ENCODE peak calls at places on chromosomes 13 and 19, in six cellular contexts. L, J, E, R, T and U are unnamed samples.
A peak's percentile ranks its signal among the peaks of the same experiment; 100 is the strongest.

GRCh38 chr13:75636339-75637095 is 387 bp downstream of the LMO7 start:
- DNase-seq in L (peak; percentile 43), J (peak; percentile 61), E (peak; percentile 57), R (peak; percentile 42), T (peak; percentile 46), U (no peak)

GRCh38 chr19:17949956-17950309 is 17.0 kb upstream of the KCNN1 start:
- DNase-seq in L (no peak), J (no peak), E (no peak), R (no peak), T (no peak), U (no peak)

GRCh38 chr19:2540646-2541454 is 64.9 kb downstream of the GADD45B start:
- DNase-seq in L (peak; percentile 96), J (peak; percentile 98), E (peak; percentile 94), R (peak; percentile 93), T (no peak), U (peak; percentile 85)

GRCh38 chr19:30799854-30800755 is 427.9 kb downstream of the ZNF536 start:
- DNase-seq in L (peak; percentile 62), J (peak; percentile 80), E (no peak), R (no peak), T (no peak), U (no peak)

GRCh38 chr19:19205416-19206410 is 2.5 kb upstream of the NR2C2AP start:
- DNase-seq in L (no peak), J (no peak), E (no peak), R (no peak), T (no peak), U (no peak)

GRCh38 chr13:77678691-77679090 is 18.8 kb upstream of the SLAIN1 start:
- DNase-seq in L (no peak), J (peak; percentile 3), E (no peak), R (no peak), T (no peak), U (no peak)

GRCh38 chr13:85266771-85267170 is 532.4 kb downstream of the SLITRK6 start:
- DNase-seq in L (no peak), J (peak; percentile 16), E (no peak), R (no peak), T (no peak), U (no peak)

GRCh38 chr19:5358173-5358800 is 17.7 kb upstream of the PTPRS start:
- DNase-seq in L (no peak), J (peak; percentile 62), E (no peak), R (no peak), T (no peak), U (no peak)

GRCh38 chr19:43700368-43701015 is 15.4 kb upstream of the IRGC start:
- DNase-seq in L (no peak), J (peak; percentile 21), E (peak; percentile 23), R (no peak), T (no peak), U (peak; percentile 48)

GRCh38 chr13:26186141-26186870 is 35.8 kb downstream of the RNF6 start:
- DNase-seq in L (peak; percentile 96), J (peak; percentile 97), E (peak; percentile 92), R (peak; percentile 82), T (peak; percentile 92), U (peak; percentile 38)

GRCh38 chr13:25384747-25385270 is 13.0 kb downstream of the ATP8A2 start:
- DNase-seq in L (peak; percentile 30), J (no peak), E (no peak), R (no peak), T (no peak), U (no peak)

GRCh38 chr19:11079999-11080398 is 9.3 kb upstream of the LDLR start:
- DNase-seq in L (no peak), J (no peak), E (no peak), R (no peak), T (no peak), U (no peak)

GRCh38 chr13:43742911-43743310 is 43.9 kb downstream of the ENOX1 start:
- DNase-seq in L (no peak), J (no peak), E (no peak), R (no peak), T (no peak), U (no peak)

GRCh38 chr13:30569901-30570576 is 47.7 kb upstream of the USPL1 start:
- DNase-seq in L (peak; percentile 79), J (no peak), E (peak; percentile 96), R (peak; percentile 85), T (no peak), U (peak; percentile 85)

GRCh38 chr13:84097148-84097547 is 214.9 kb upstream of the SLITRK1 start:
- DNase-seq in L (no peak), J (no peak), E (no peak), R (no peak), T (no peak), U (no peak)

GRCh38 chr13:46479691-46480090 is 73.3 kb upstream of the LRCH1 start:
- DNase-seq in L (no peak), J (no peak), E (no peak), R (no peak), T (no peak), U (no peak)

GRCh38 chr13:73146705-73147104 is 87.9 kb downstream of the KLF5 start:
- DNase-seq in L (no peak), J (no peak), E (no peak), R (peak; percentile 52), T (no peak), U (no peak)

GRCh38 chr19:44876930-44877530 is 14.0 kb upstream of the TOMM40 start:
- DNase-seq in L (no peak), J (no peak), E (no peak), R (no peak), T (no peak), U (no peak)

GRCh38 chr19:42275517-42275916 is 6.5 kb downstream of the CIC start:
- DNase-seq in L (no peak), J (no peak), E (no peak), R (no peak), T (no peak), U (no peak)

GRCh38 chr13:51158923-51159322 is 47.8 kb upstream of the C13orf42 start:
- DNase-seq in L (no peak), J (no peak), E (no peak), R (no peak), T (no peak), U (no peak)

GRCh38 chr19:38059897-38060296 is 152.9 kb downstream of the SIPA1L3 start:
- DNase-seq in L (no peak), J (no peak), E (no peak), R (no peak), T (peak; percentile 39), U (no peak)

GRCh38 chr13:96994030-96994848 is at the start of gene OXGR1:
- DNase-seq in L (no peak), J (peak; percentile 36), E (no peak), R (no peak), T (no peak), U (no peak)

GRCh38 chr13:97113231-97114001 is 108.7 kb upstream of the MBNL2 start:
- DNase-seq in L (peak; percentile 63), J (no peak), E (no peak), R (no peak), T (peak; percentile 23), U (no peak)

GRCh38 chr13:28574617-28575142 is 79.8 kb upstream of the FLT1 start:
- DNase-seq in L (peak; percentile 70), J (no peak), E (peak; percentile 94), R (peak; percentile 73), T (no peak), U (peak; percentile 68)

GRCh38 chr19:956747-957451 is 27.2 kb upstream of the WDR18 start:
- DNase-seq in L (peak; percentile 79), J (peak; percentile 91), E (no peak), R (peak; percentile 76), T (no peak), U (no peak)

GRCh38 chr13:45847554-45848224 is 3.9 kb downstream of the SIAH3 start:
- DNase-seq in L (peak; percentile 16), J (no peak), E (no peak), R (no peak), T (peak; percentile 72), U (no peak)

GRCh38 chr19:34597596-34597995 is 79.4 kb downstream of the SCGB2B2 start:
- DNase-seq in L (no peak), J (no peak), E (no peak), R (no peak), T (no peak), U (no peak)

GRCh38 chr19:39199025-39199424 is 2.3 kb downstream of the NCCRP1 start:
- DNase-seq in L (no peak), J (peak; percentile 52), E (no peak), R (no peak), T (no peak), U (no peak)

GRCh38 chr19:7188682-7189629 is 105.3 kb downstream of the INSR start:
- DNase-seq in L (no peak), J (no peak), E (no peak), R (no peak), T (no peak), U (no peak)

GRCh38 chr19:35171730-35172129 is 17.2 kb downstream of the FXYD5 start:
- DNase-seq in L (no peak), J (no peak), E (no peak), R (no peak), T (no peak), U (no peak)

DNA sequence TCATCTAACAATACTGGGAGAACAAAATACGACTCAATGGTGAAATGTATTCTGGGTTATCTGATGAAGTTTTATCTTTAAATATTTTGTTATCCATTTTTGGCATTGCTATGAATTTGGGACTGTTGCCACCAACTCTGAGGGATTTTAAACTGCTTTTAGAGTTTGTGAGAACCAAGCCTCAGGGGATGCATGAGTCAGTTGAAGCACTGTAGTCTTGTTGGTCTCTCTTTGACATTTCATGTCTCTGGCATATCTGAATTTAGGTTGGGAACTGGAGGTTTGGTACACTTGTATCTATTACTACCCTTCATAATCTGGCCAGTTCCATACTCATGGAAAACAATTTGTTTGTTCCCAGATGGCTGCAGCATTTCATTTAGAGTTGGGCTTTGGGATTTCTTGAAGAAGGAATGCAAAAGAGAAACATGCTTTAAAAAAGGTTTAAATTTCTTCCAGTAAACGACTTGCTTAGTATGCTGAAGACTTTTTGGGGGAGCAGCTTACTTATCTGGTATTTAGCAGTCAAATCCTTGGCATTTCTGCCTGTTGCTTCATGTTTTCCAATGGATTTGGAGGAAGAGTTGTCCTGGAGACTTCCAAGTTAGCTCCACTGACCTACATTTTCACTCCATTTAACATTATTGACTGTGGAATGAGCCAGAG is 28.9 kb downstream of the ARHGEF7 start:
- DNase-seq in L (no peak), J (no peak), E (no peak), R (no peak), T (no peak), U (no peak)
- H3K27me3 ChIP-seq in L (peaks cover 13% of the 10 kb centered on the region), J (no peaks in the 10 kb centered on the region), E (peaks cover 11% of the 10 kb centered on the region), R (peaks cover 98% of the 10 kb centered on the region), T (no peaks in the 10 kb centered on the region), U (peaks cover 20% of the 10 kb centered on the region)

GRCh38 chr13:78806457-78806856 is 147.5 kb upstream of the OBI1 start:
- DNase-seq in L (no peak), J (peak; percentile 21), E (no peak), R (no peak), T (no peak), U (no peak)
- TF ChIP-seq CTCF in L (peak; percentile 14), J (peak; percentile 53), E (peak; percentile 27), R (peak; percentile 49), T (peak; percentile 39), U (peak; percentile 34)

GRCh38 chr19:55449469-55449868 is 6.4 kb upstream of the SHISA7 start:
- DNase-seq in L (no peak), J (peak; percentile 44), E (no peak), R (no peak), T (no peak), U (no peak)
- H3K27me3 ChIP-seq in L (peaks cover 54% of the 10 kb centered on the region), J (peaks cover 88% of the 10 kb centered on the region), E (peaks cover 13% of the 10 kb centered on the region), R (peaks cover 24% of the 10 kb centered on the region), T (peaks cover 17% of the 10 kb centered on the region), U (peaks cover 42% of the 10 kb centered on the region)

DNA sequence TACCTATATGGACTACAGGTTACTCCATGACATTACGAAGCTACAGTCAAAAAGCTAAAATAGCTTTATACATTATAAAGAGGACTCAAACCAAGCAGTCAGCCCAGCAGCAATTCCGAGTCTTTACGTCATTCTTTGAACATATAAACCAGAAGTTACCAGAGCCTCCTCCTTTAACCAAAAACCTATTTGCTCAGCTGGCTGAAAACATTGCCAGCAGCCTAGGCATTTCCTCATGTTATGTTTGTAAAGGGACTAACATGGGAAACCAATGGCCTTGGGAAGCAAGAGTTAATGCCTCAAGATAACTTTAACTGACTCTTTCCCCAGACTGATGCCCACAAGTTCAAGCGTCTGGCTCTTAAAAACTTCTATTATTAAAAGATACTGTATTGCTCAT is 104.1 kb upstream of the ZNF492 start:
- DNase-seq in L (no peak), J (no peak), E (no peak), R (no peak), T (no peak), U (no peak)
- TF ChIP-seq CTCF in L (no peak), J (no peak), E (no peak), R (no peak), T (no peak), U (no peak)